ENCODE peak calls at places on chromosomes 11 and 22, in ten cellular contexts. G is C1 segment of cervical spinal cord; K is naive thymus-derived CD4-positive, alpha-beta T cell; T is immature natural killer cell; U is stimulated activated CD4-positive, alpha-beta T cell treated with anti-CD3 and anti-CD28 coated beads, Interleukin-1b, Interleukin-23, amount 100 ng/mL, for 48 hours; D is activated CD4-positive, alpha-beta T cell treated with anti-CD3 and anti-CD28 coated beads for 24 hours; N is body of pancreas; A is head of caudate nucleus; F is epithelial cell of esophagus; S is substantia nigra. B is an unnamed sample.

GRCh38 chr22:49392247-49392646 is 435.4 kb downstream of the BRD1 start:
- DNase-seq in G (no peak), K (no peak), T (no peak), U (no peak), D (no peak), N (no peak), A (no peak), F (no peak), S (no peak), B (no peak)

GRCh38 chr22:22810018-22810427 is 77.6 kb upstream of the IGLL5 start:
- DNase-seq in G (no peak), K (peak; percentile 44), T (peak; percentile 77), U (peak; percentile 48), D (peak; percentile 35), N (peak; percentile 35), A (peak; percentile 73), F (peak; percentile 21), S (peak; percentile 6), B (no peak)

GRCh38 chr11:43419460-43419859 is 60.7 kb downstream of the TTC17 start:
- DNase-seq in G (no peak), K (peak; percentile 2), T (peak; percentile 12), U (no peak), D (peak; percentile 1), N (peak; percentile 61), A (no peak), F (peak; percentile 60), S (no peak), B (peak; percentile 36)

GRCh38 chr11:45254070-45254469 is 32.1 kb downstream of the SYT13 start:
- DNase-seq in G (no peak), K (no peak), T (no peak), U (no peak), D (no peak), N (no peak), A (no peak), F (no peak), S (no peak), B (no peak)

GRCh38 chr11:66846671-66847091 is 3.4 kb downstream of the RCE1 start:
- DNase-seq in G (no peak), K (no peak), T (no peak), U (no peak), D (no peak), N (no peak), A (no peak), F (peak; percentile 37), S (no peak), B (no peak)

GRCh38 chr11:9663699-9664275 is at the start of gene SWAP70:
- DNase-seq in G (peak; percentile 75), K (peak; percentile 15), T (peak; percentile 83), U (peak; percentile 73), D (peak; percentile 74), N (peak; percentile 91), A (peak; percentile 80), F (peak; percentile 88), S (peak; percentile 59), B (peak; percentile 87)

GRCh38 chr11:92269021-92269420 is 44.4 kb downstream of the FAT3 start:
- DNase-seq in G (no peak), K (no peak), T (no peak), U (no peak), D (no peak), N (no peak), A (no peak), F (peak; percentile 46), S (no peak), B (peak; percentile 67)

GRCh38 chr22:22431271-22432220 is 77.0 kb downstream of the ZNF280B start:
- DNase-seq in G (peak; percentile 29), K (no peak), T (peak; percentile 19), U (peak; percentile 42), D (peak; percentile 44), N (peak; percentile 60), A (peak; percentile 66), F (peak; percentile 56), S (no peak), B (peak; percentile 52)

GRCh38 chr11:12199231-12199948 is 89.0 kb downstream of the MICAL2 start:
- DNase-seq in G (no peak), K (no peak), T (no peak), U (no peak), D (no peak), N (peak; percentile 49), A (no peak), F (no peak), S (no peak), B (no peak)

GRCh38 chr11:44992181-44992582 is 41.5 kb upstream of the TP53I11 start:
- DNase-seq in G (peak; percentile 18), K (no peak), T (no peak), U (no peak), D (no peak), N (peak; percentile 92), A (no peak), F (no peak), S (no peak), B (no peak)

GRCh38 chr22:19666663-19667593 is 47.4 kb upstream of the SEPTIN5 start:
- DNase-seq in G (no peak), K (no peak), T (no peak), U (no peak), D (no peak), N (no peak), A (no peak), F (no peak), S (no peak), B (no peak)

GRCh38 chr11:86108890-86109638 is 40.2 kb upstream of the PICALM start:
- DNase-seq in G (no peak), K (no peak), T (no peak), U (no peak), D (no peak), N (no peak), A (no peak), F (no peak), S (no peak), B (no peak)

GRCh38 chr11:120606116-120607010 is 94.8 kb downstream of the GRIK4 start:
- DNase-seq in G (no peak), K (no peak), T (no peak), U (no peak), D (no peak), N (no peak), A (no peak), F (no peak), S (no peak), B (no peak)

GRCh38 chr22:30115705-30116104 is 35.4 kb downstream of the HORMAD2 start:
- DNase-seq in G (no peak), K (no peak), T (no peak), U (no peak), D (no peak), N (no peak), A (no peak), F (peak; percentile 5), S (no peak), B (no peak)

GRCh38 chr11:78742430-78742829 is 167.8 kb upstream of the NARS2 start:
- DNase-seq in G (peak; percentile 21), K (no peak), T (no peak), U (no peak), D (no peak), N (peak; percentile 92), A (no peak), F (peak; percentile 75), S (no peak), B (peak; percentile 11)

GRCh38 chr11:122131126-122131525 is 15.1 kb upstream of the BLID start:
- DNase-seq in G (no peak), K (no peak), T (no peak), U (no peak), D (no peak), N (no peak), A (no peak), F (no peak), S (no peak), B (no peak)

GRCh38 chr22:19634206-19634536 is 80.1 kb upstream of the SEPTIN5 start:
- DNase-seq in G (no peak), K (no peak), T (no peak), U (no peak), D (no peak), N (no peak), A (peak; percentile 17), F (no peak), S (no peak), B (no peak)

GRCh38 chr22:18152519-18152918 is 2.5 kb downstream of the USP18 start:
- DNase-seq in G (no peak), K (no peak), T (no peak), U (no peak), D (peak; percentile 7), N (no peak), A (no peak), F (no peak), S (no peak), B (no peak)

GRCh38 chr11:75463106-75463774 is 30.2 kb upstream of the KLHL35 start:
- DNase-seq in G (no peak), K (no peak), T (no peak), U (no peak), D (no peak), N (no peak), A (no peak), F (no peak), S (no peak), B (no peak)

GRCh38 chr11:123650901-123651300 is 3.5 kb downstream of the SCN3B start:
- DNase-seq in G (no peak), K (no peak), T (no peak), U (no peak), D (no peak), N (no peak), A (no peak), F (no peak), S (no peak), B (no peak)

GRCh38 chr11:64891880-64892279 is 13.5 kb upstream of the EHD1 start:
- DNase-seq in G (no peak), K (no peak), T (no peak), U (no peak), D (no peak), N (no peak), A (no peak), F (no peak), S (no peak), B (no peak)

GRCh38 chr11:128587415-128587814 is at the start of gene ETS1:
- DNase-seq in G (no peak), K (no peak), T (no peak), U (no peak), D (no peak), N (peak; percentile 63), A (no peak), F (peak; percentile 23), S (no peak), B (peak; percentile 13)

GRCh38 chr11:70244698-70245097 is 25.8 kb upstream of the PPFIA1 start:
- DNase-seq in G (no peak), K (no peak), T (no peak), U (no peak), D (no peak), N (peak; percentile 8), A (no peak), F (no peak), S (no peak), B (no peak)

GRCh38 chr11:111733655-111734088 is 32.5 kb downstream of the PPP2R1B start:
- DNase-seq in G (no peak), K (no peak), T (no peak), U (no peak), D (no peak), N (no peak), A (no peak), F (no peak), S (no peak), B (no peak)

GRCh38 chr22:39241632-39242388 is 3.0 kb downstream of the PDGFB start:
- DNase-seq in G (no peak), K (peak; percentile 70), T (no peak), U (no peak), D (no peak), N (no peak), A (peak; percentile 47), F (no peak), S (no peak), B (no peak)